ENCODE peak calls at places on chromosomes 4 and X, in six cellular contexts. One of them, this sample, is unnamed.
A peak's percentile ranks its signal among the peaks of the same experiment; 100 is the strongest.

GRCh38 chrX:52271212-52271611 is 86.5 kb downstream of the MAGED4 start:
- DNase-seq in H1: peak; percentile 7
- DNase-seq in HCT116: no peak
- DNase-seq in K562: no peak
- DNase-seq in GM12878: no peak
- DNase-seq in HepG2: no peak
- DNase-seq in this sample: peak; percentile 39

GRCh38 chr4:72430050-72430449 is 139.0 kb downstream of the ADAMTS3 start:
- DNase-seq in H1: no peak
- DNase-seq in HCT116: no peak
- DNase-seq in K562: no peak
- DNase-seq in GM12878: no peak
- DNase-seq in HepG2: no peak
- DNase-seq in this sample: no peak

GRCh38 chr4:120314969-120315368 is 248.3 kb upstream of the MAD2L1 start:
- DNase-seq in H1: no peak
- DNase-seq in HCT116: no peak
- DNase-seq in K562: no peak
- DNase-seq in GM12878: no peak
- DNase-seq in HepG2: no peak
- DNase-seq in this sample: no peak

GRCh38 chr4:183409956-183410355 is 34.5 kb upstream of the CDKN2AIP start:
- DNase-seq in H1: no peak
- DNase-seq in HCT116: no peak
- DNase-seq in K562: no peak
- DNase-seq in GM12878: no peak
- DNase-seq in HepG2: no peak
- DNase-seq in this sample: no peak

GRCh38 chr4:112857461-112857860 is 192.0 kb upstream of the ANK2 start:
- DNase-seq in H1: no peak
- DNase-seq in HCT116: peak; percentile 48
- DNase-seq in K562: no peak
- DNase-seq in GM12878: no peak
- DNase-seq in HepG2: no peak
- DNase-seq in this sample: no peak

GRCh38 chr4:27055226-27055760 is 194.7 kb downstream of the STIM2 start:
- DNase-seq in H1: no peak
- DNase-seq in HCT116: no peak
- DNase-seq in K562: no peak
- DNase-seq in GM12878: no peak
- DNase-seq in HepG2: no peak
- DNase-seq in this sample: no peak

GRCh38 chr4:147732516-147733193 is 767 bp downstream of the ARHGAP10 start:
- DNase-seq in H1: no peak
- DNase-seq in HCT116: no peak
- DNase-seq in K562: peak; percentile 20
- DNase-seq in GM12878: no peak
- DNase-seq in HepG2: no peak
- DNase-seq in this sample: peak; percentile 71

GRCh38 chr4:78131403-78131802 is 74.3 kb downstream of the FRAS1 start:
- DNase-seq in H1: no peak
- DNase-seq in HCT116: no peak
- DNase-seq in K562: no peak
- DNase-seq in GM12878: no peak
- DNase-seq in HepG2: no peak
- DNase-seq in this sample: no peak

GRCh38 chr4:53173576-53173975 is 192.3 kb downstream of the SCFD2 start:
- DNase-seq in H1: no peak
- DNase-seq in HCT116: no peak
- DNase-seq in K562: no peak
- DNase-seq in GM12878: no peak
- DNase-seq in HepG2: no peak
- DNase-seq in this sample: no peak

GRCh38 chr4:124061413-124061812 is 651.1 kb downstream of the ANKRD50 start:
- DNase-seq in H1: no peak
- DNase-seq in HCT116: no peak
- DNase-seq in K562: no peak
- DNase-seq in GM12878: no peak
- DNase-seq in HepG2: no peak
- DNase-seq in this sample: no peak

GRCh38 chrX:20906571-20906970 is 467.6 kb upstream of the CNKSR2 start:
- DNase-seq in H1: no peak
- DNase-seq in HCT116: no peak
- DNase-seq in K562: no peak
- DNase-seq in GM12878: no peak
- DNase-seq in HepG2: no peak
- DNase-seq in this sample: no peak

GRCh38 chr4:80577991-80578390 is 242.5 kb downstream of the CFAP299 start:
- DNase-seq in H1: no peak
- DNase-seq in HCT116: no peak
- DNase-seq in K562: no peak
- DNase-seq in GM12878: no peak
- DNase-seq in HepG2: no peak
- DNase-seq in this sample: no peak

GRCh38 chrX:34350552-34350951 is 218.4 kb upstream of the FAM47A start:
- DNase-seq in H1: no peak
- DNase-seq in HCT116: no peak
- DNase-seq in K562: no peak
- DNase-seq in GM12878: no peak
- DNase-seq in HepG2: no peak
- DNase-seq in this sample: no peak

GRCh38 chr4:136864580-136865185 is 667.6 kb downstream of the PCDH18 start:
- DNase-seq in H1: no peak
- DNase-seq in HCT116: peak; percentile 69
- DNase-seq in K562: peak; percentile 10
- DNase-seq in GM12878: peak; percentile 24
- DNase-seq in HepG2: peak; percentile 32
- DNase-seq in this sample: no peak
- TF ChIP-seq ATF3 in H1: no peak
- TF ChIP-seq ATF3 in HCT116: no peak
- TF ChIP-seq ATF3 in K562: no peak
- TF ChIP-seq ATF3 in GM12878: no peak
- TF ChIP-seq ATF3 in HepG2: no peak
- TF ChIP-seq ATF3 in this sample: no peak

GRCh38 chr4:2789801-2790582 is 2.9 kb upstream of the SH3BP2 start:
- DNase-seq in H1: no peak
- DNase-seq in HCT116: no peak
- DNase-seq in K562: no peak
- DNase-seq in GM12878: no peak
- DNase-seq in HepG2: no peak
- DNase-seq in this sample: peak; percentile 19
- TF ChIP-seq ATF3 in H1: no peak
- TF ChIP-seq ATF3 in HCT116: no peak
- TF ChIP-seq ATF3 in K562: no peak
- TF ChIP-seq ATF3 in GM12878: no peak
- TF ChIP-seq ATF3 in HepG2: no peak
- TF ChIP-seq ATF3 in this sample: no peak

DNA sequence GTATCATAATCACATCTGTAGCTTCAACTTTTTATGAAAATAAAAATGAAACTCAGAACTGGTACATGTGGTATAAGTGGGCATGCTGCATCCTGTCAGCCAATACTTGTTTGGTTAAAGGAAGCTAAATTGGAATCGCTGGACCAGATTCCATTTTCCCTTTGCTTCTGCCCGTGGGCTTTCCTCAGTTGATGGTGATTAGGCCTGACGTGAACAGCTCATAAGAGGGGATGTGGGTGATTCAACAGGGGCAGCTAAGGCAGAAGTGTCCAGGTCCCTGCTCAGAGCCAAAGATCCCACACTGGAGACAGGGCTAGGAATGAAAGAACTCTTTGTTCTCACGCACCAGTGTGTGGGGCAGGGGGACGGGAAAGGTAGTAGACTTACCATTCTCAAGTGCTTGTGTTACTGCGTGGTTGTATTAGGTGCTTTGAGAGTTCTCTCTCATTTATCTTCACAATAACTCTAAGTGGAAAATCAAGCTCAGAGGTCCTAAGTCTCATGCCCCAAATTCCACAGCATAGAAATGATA is 63.2 kb upstream of the GUCY1A1 start:
- DNase-seq in H1: no peak
- DNase-seq in HCT116: no peak
- DNase-seq in K562: no peak
- DNase-seq in GM12878: no peak
- DNase-seq in HepG2: no peak
- DNase-seq in this sample: no peak
- TF ChIP-seq ATF3 in H1: no peak
- TF ChIP-seq ATF3 in HCT116: no peak
- TF ChIP-seq ATF3 in K562: no peak
- TF ChIP-seq ATF3 in GM12878: no peak
- TF ChIP-seq ATF3 in HepG2: no peak
- TF ChIP-seq ATF3 in this sample: no peak

DNA sequence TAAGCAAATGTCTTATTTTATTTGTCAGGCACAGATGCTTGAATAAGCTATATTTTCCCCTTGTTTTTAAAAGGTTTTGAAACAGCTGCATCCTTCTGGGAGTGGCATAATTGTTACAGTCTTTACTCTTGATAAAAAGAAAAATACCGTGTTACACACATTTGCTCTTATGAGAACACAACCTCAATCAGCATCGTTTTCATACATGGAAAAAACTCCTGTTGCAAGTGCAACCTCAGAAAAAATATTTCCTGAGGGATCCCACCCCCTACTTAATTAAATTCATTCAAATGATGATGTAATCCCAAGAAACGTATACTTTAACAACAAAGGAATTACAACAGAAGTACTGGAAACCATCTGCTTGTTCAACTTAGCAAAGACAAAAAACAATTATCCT is 58.6 kb downstream of the SMAD1 start:
- DNase-seq in H1: no peak
- DNase-seq in HCT116: no peak
- DNase-seq in K562: no peak
- DNase-seq in GM12878: no peak
- DNase-seq in HepG2: no peak
- DNase-seq in this sample: no peak
- TF ChIP-seq ATF3 in H1: no peak
- TF ChIP-seq ATF3 in HCT116: no peak
- TF ChIP-seq ATF3 in K562: no peak
- TF ChIP-seq ATF3 in GM12878: no peak
- TF ChIP-seq ATF3 in HepG2: no peak
- TF ChIP-seq ATF3 in this sample: no peak

GRCh38 chrX:7216981-7217587 is 69.1 kb upstream of the PUDP start:
- DNase-seq in H1: no peak
- DNase-seq in HCT116: no peak
- DNase-seq in K562: no peak
- DNase-seq in GM12878: no peak
- DNase-seq in HepG2: no peak
- DNase-seq in this sample: no peak

GRCh38 chrX:7215842-7216241 is 67.9 kb upstream of the PUDP start:
- DNase-seq in H1: no peak
- DNase-seq in HCT116: no peak
- DNase-seq in K562: no peak
- DNase-seq in GM12878: no peak
- DNase-seq in HepG2: no peak
- DNase-seq in this sample: no peak

GRCh38 chrX:7218321-7219152 is 70.6 kb upstream of the PUDP start:
- DNase-seq in H1: no peak
- DNase-seq in HCT116: no peak
- DNase-seq in K562: no peak
- DNase-seq in GM12878: no peak
- DNase-seq in HepG2: peak; percentile 41
- DNase-seq in this sample: no peak

GRCh38 chrX:7219153-7219705 is 71.3 kb upstream of the PUDP start:
- DNase-seq in H1: no peak
- DNase-seq in HCT116: no peak
- DNase-seq in K562: no peak
- DNase-seq in GM12878: no peak
- DNase-seq in HepG2: peak; percentile 1
- DNase-seq in this sample: no peak

DNA sequence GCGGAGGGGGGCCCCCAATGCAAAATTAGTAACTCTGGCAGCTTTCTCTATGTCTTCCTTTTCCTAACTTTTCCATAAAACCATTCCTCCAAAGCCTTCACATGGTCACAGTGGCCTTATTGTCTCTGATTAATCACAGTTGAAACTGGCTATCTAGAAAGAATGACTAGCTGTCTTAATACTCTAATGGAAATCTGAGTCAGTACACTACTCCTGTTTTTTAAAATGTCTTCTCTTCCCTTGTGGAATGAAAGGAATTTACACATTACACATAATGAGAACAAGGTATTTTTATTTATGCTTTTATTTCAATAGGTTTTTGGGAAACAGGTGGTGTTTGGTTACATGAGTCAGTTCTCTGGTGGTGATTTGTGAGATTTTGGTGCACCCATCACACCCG is 66.3 kb upstream of the PUDP start:
- DNase-seq in H1: no peak
- DNase-seq in HCT116: no peak
- DNase-seq in K562: no peak
- DNase-seq in GM12878: no peak
- DNase-seq in HepG2: no peak
- DNase-seq in this sample: no peak
- TF ChIP-seq ATF3 in H1: no peak
- TF ChIP-seq ATF3 in HCT116: no peak
- TF ChIP-seq ATF3 in K562: no peak
- TF ChIP-seq ATF3 in GM12878: no peak
- TF ChIP-seq ATF3 in HepG2: no peak
- TF ChIP-seq ATF3 in this sample: no peak